ENCODE peak calls at places on chromosomes 3 and 15, in ten cellular contexts. One of them, this sample, is unnamed. For H3K36me3, the result is how much of the 10 kb centered on the place peaks cover.

GRCh38 chr15:74253276-74253921 is 17.3 kb downstream of the CCDC33 start:
- DNase-seq in heart right ventricle: no peak
- DNase-seq in bronchial epithelial cell: peak
- DNase-seq in psoas muscle: no peak
- DNase-seq in transverse colon: no peak
- DNase-seq in heart left ventricle: no peak
- DNase-seq in neuronal stem cell: no peak
- DNase-seq in stomach: no peak
- DNase-seq in thoracic aorta: no peak
- DNase-seq in neural progenitor cell: no peak
- DNase-seq in this sample: no peak

GRCh38 chr15:60526127-60526616 is 47.2 kb upstream of the ICE2 start:
- DNase-seq in heart right ventricle: peak
- DNase-seq in bronchial epithelial cell: peak
- DNase-seq in psoas muscle: peak
- DNase-seq in transverse colon: no peak
- DNase-seq in heart left ventricle: peak
- DNase-seq in neuronal stem cell: no peak
- DNase-seq in stomach: peak
- DNase-seq in thoracic aorta: no peak
- DNase-seq in neural progenitor cell: no peak
- DNase-seq in this sample: no peak

GRCh38 chr3:11211531-11212300 is 57.4 kb downstream of the HRH1 start:
- DNase-seq in heart right ventricle: no peak
- DNase-seq in bronchial epithelial cell: no peak
- DNase-seq in psoas muscle: no peak
- DNase-seq in transverse colon: no peak
- DNase-seq in heart left ventricle: no peak
- DNase-seq in neuronal stem cell: no peak
- DNase-seq in stomach: peak
- DNase-seq in thoracic aorta: no peak
- DNase-seq in neural progenitor cell: peak
- DNase-seq in this sample: peak

GRCh38 chr3:154161806-154162205 is 40.6 kb downstream of the ARHGEF26 start:
- DNase-seq in heart right ventricle: no peak
- DNase-seq in bronchial epithelial cell: peak
- DNase-seq in psoas muscle: no peak
- DNase-seq in transverse colon: no peak
- DNase-seq in heart left ventricle: no peak
- DNase-seq in neuronal stem cell: no peak
- DNase-seq in stomach: no peak
- DNase-seq in thoracic aorta: no peak
- DNase-seq in neural progenitor cell: no peak
- DNase-seq in this sample: no peak

GRCh38 chr3:197103766-197104165 is 74.1 kb upstream of the MELTF start:
- DNase-seq in heart right ventricle: no peak
- DNase-seq in bronchial epithelial cell: no peak
- DNase-seq in psoas muscle: no peak
- DNase-seq in transverse colon: no peak
- DNase-seq in heart left ventricle: no peak
- DNase-seq in neuronal stem cell: no peak
- DNase-seq in stomach: no peak
- DNase-seq in thoracic aorta: no peak
- DNase-seq in neural progenitor cell: no peak
- DNase-seq in this sample: no peak

GRCh38 chr3:14768881-14769280 is 49.9 kb upstream of the FGD5 start:
- DNase-seq in heart right ventricle: no peak
- DNase-seq in bronchial epithelial cell: no peak
- DNase-seq in psoas muscle: no peak
- DNase-seq in transverse colon: no peak
- DNase-seq in heart left ventricle: no peak
- DNase-seq in neuronal stem cell: no peak
- DNase-seq in stomach: no peak
- DNase-seq in thoracic aorta: no peak
- DNase-seq in neural progenitor cell: no peak
- DNase-seq in this sample: no peak

GRCh38 chr3:9149566-9149965 is 99.9 kb downstream of the SRGAP3 start:
- DNase-seq in heart right ventricle: no peak
- DNase-seq in bronchial epithelial cell: peak
- DNase-seq in psoas muscle: no peak
- DNase-seq in transverse colon: no peak
- DNase-seq in heart left ventricle: no peak
- DNase-seq in neuronal stem cell: no peak
- DNase-seq in stomach: peak
- DNase-seq in thoracic aorta: no peak
- DNase-seq in neural progenitor cell: no peak
- DNase-seq in this sample: no peak

GRCh38 chr15:34584321-34584668 is 844 bp upstream of the GOLGA8B start:
- DNase-seq in heart right ventricle: no peak
- DNase-seq in bronchial epithelial cell: no peak
- DNase-seq in psoas muscle: no peak
- DNase-seq in transverse colon: no peak
- DNase-seq in heart left ventricle: no peak
- DNase-seq in neuronal stem cell: peak
- DNase-seq in stomach: no peak
- DNase-seq in thoracic aorta: no peak
- DNase-seq in neural progenitor cell: peak
- DNase-seq in this sample: no peak

GRCh38 chr3:72102057-72102711 is 317.2 kb upstream of the PROK2 start:
- DNase-seq in heart right ventricle: no peak
- DNase-seq in bronchial epithelial cell: no peak
- DNase-seq in psoas muscle: no peak
- DNase-seq in transverse colon: no peak
- DNase-seq in heart left ventricle: no peak
- DNase-seq in neuronal stem cell: no peak
- DNase-seq in stomach: no peak
- DNase-seq in thoracic aorta: no peak
- DNase-seq in neural progenitor cell: no peak
- DNase-seq in this sample: no peak

GRCh38 chr3:120410541-120410940 is 40.3 kb downstream of the FSTL1 start:
- DNase-seq in heart right ventricle: no peak
- DNase-seq in bronchial epithelial cell: no peak
- DNase-seq in psoas muscle: no peak
- DNase-seq in transverse colon: no peak
- DNase-seq in heart left ventricle: no peak
- DNase-seq in neuronal stem cell: no peak
- DNase-seq in stomach: no peak
- DNase-seq in thoracic aorta: no peak
- DNase-seq in neural progenitor cell: no peak
- DNase-seq in this sample: no peak

GRCh38 chr15:34514251-34514760 is 69.1 kb downstream of the GOLGA8B start:
- DNase-seq in heart right ventricle: peak
- DNase-seq in bronchial epithelial cell: no peak
- DNase-seq in psoas muscle: peak
- DNase-seq in transverse colon: peak
- DNase-seq in heart left ventricle: peak
- DNase-seq in neuronal stem cell: no peak
- DNase-seq in stomach: no peak
- DNase-seq in thoracic aorta: no peak
- DNase-seq in neural progenitor cell: peak
- DNase-seq in this sample: peak

GRCh38 chr15:22979069-22979698 is 984 bp downstream of the CYFIP1 start:
- DNase-seq in heart right ventricle: peak
- DNase-seq in bronchial epithelial cell: peak
- DNase-seq in psoas muscle: peak
- DNase-seq in transverse colon: peak
- DNase-seq in heart left ventricle: peak
- DNase-seq in neuronal stem cell: peak
- DNase-seq in stomach: peak
- DNase-seq in thoracic aorta: no peak
- DNase-seq in neural progenitor cell: peak
- DNase-seq in this sample: peak

GRCh38 chr3:122691195-122691594 is 10.6 kb downstream of the PARP14 start:
- DNase-seq in heart right ventricle: no peak
- DNase-seq in bronchial epithelial cell: peak
- DNase-seq in psoas muscle: no peak
- DNase-seq in transverse colon: no peak
- DNase-seq in heart left ventricle: no peak
- DNase-seq in neuronal stem cell: no peak
- DNase-seq in stomach: peak
- DNase-seq in thoracic aorta: no peak
- DNase-seq in neural progenitor cell: no peak
- DNase-seq in this sample: peak

GRCh38 chr15:96115642-96116041 is 214.9 kb upstream of the NR2F2 start:
- DNase-seq in heart right ventricle: no peak
- DNase-seq in bronchial epithelial cell: peak
- DNase-seq in psoas muscle: no peak
- DNase-seq in transverse colon: no peak
- DNase-seq in heart left ventricle: no peak
- DNase-seq in neuronal stem cell: no peak
- DNase-seq in stomach: no peak
- DNase-seq in thoracic aorta: no peak
- DNase-seq in neural progenitor cell: no peak
- DNase-seq in this sample: no peak

GRCh38 chr15:27059610-27060202 is 88.7 kb downstream of the GABRG3 start:
- DNase-seq in heart right ventricle: no peak
- DNase-seq in bronchial epithelial cell: peak
- DNase-seq in psoas muscle: no peak
- DNase-seq in transverse colon: no peak
- DNase-seq in heart left ventricle: no peak
- DNase-seq in neuronal stem cell: peak
- DNase-seq in stomach: no peak
- DNase-seq in thoracic aorta: no peak
- DNase-seq in neural progenitor cell: peak
- DNase-seq in this sample: peak

GRCh38 chr3:20225769-20226168 is 39.8 kb upstream of the SGO1 start:
- DNase-seq in heart right ventricle: no peak
- DNase-seq in bronchial epithelial cell: peak
- DNase-seq in psoas muscle: no peak
- DNase-seq in transverse colon: no peak
- DNase-seq in heart left ventricle: no peak
- DNase-seq in neuronal stem cell: peak
- DNase-seq in stomach: no peak
- DNase-seq in thoracic aorta: no peak
- DNase-seq in neural progenitor cell: peak
- DNase-seq in this sample: no peak

GRCh38 chr3:67655364-67656121 is 1.1 kb upstream of the SUCLG2 start:
- DNase-seq in heart right ventricle: peak
- DNase-seq in bronchial epithelial cell: no peak
- DNase-seq in psoas muscle: peak
- DNase-seq in transverse colon: peak
- DNase-seq in heart left ventricle: no peak
- DNase-seq in neuronal stem cell: no peak
- DNase-seq in stomach: peak
- DNase-seq in thoracic aorta: no peak
- DNase-seq in neural progenitor cell: no peak
- DNase-seq in this sample: no peak

GRCh38 chr3:72258786-72259185 is 473.8 kb upstream of the PROK2 start:
- DNase-seq in heart right ventricle: no peak
- DNase-seq in bronchial epithelial cell: no peak
- DNase-seq in psoas muscle: no peak
- DNase-seq in transverse colon: no peak
- DNase-seq in heart left ventricle: peak
- DNase-seq in neuronal stem cell: no peak
- DNase-seq in stomach: no peak
- DNase-seq in thoracic aorta: no peak
- DNase-seq in neural progenitor cell: no peak
- DNase-seq in this sample: no peak

GRCh38 chr3:78757734-78758133 is 1010.1 kb downstream of the ROBO1 start:
- DNase-seq in heart right ventricle: no peak
- DNase-seq in bronchial epithelial cell: no peak
- DNase-seq in psoas muscle: no peak
- DNase-seq in transverse colon: no peak
- DNase-seq in heart left ventricle: no peak
- DNase-seq in neuronal stem cell: no peak
- DNase-seq in stomach: no peak
- DNase-seq in thoracic aorta: no peak
- DNase-seq in neural progenitor cell: no peak
- DNase-seq in this sample: no peak

GRCh38 chr3:186628756-186629155 is 11.4 kb upstream of the FETUB start:
- DNase-seq in heart right ventricle: no peak
- DNase-seq in bronchial epithelial cell: no peak
- DNase-seq in psoas muscle: no peak
- DNase-seq in transverse colon: no peak
- DNase-seq in heart left ventricle: no peak
- DNase-seq in neuronal stem cell: no peak
- DNase-seq in stomach: no peak
- DNase-seq in thoracic aorta: no peak
- DNase-seq in neural progenitor cell: no peak
- DNase-seq in this sample: no peak

GRCh38 chr3:136186330-136186729 is 9.8 kb downstream of the MSL2 start:
- DNase-seq in heart right ventricle: no peak
- DNase-seq in bronchial epithelial cell: peak
- DNase-seq in psoas muscle: no peak
- DNase-seq in transverse colon: peak
- DNase-seq in heart left ventricle: no peak
- DNase-seq in neuronal stem cell: no peak
- DNase-seq in stomach: peak
- DNase-seq in thoracic aorta: no peak
- DNase-seq in neural progenitor cell: no peak
- DNase-seq in this sample: peak

GRCh38 chr15:75647370-75648155 is at the start of gene SNX33:
- DNase-seq in heart right ventricle: peak
- DNase-seq in bronchial epithelial cell: peak
- DNase-seq in psoas muscle: peak
- DNase-seq in transverse colon: peak
- DNase-seq in heart left ventricle: peak
- DNase-seq in neuronal stem cell: peak
- DNase-seq in stomach: peak
- DNase-seq in thoracic aorta: no peak
- DNase-seq in neural progenitor cell: peak
- DNase-seq in this sample: peak
- H3K4me3 ChIP-seq in heart right ventricle: peak
- H3K4me3 ChIP-seq in bronchial epithelial cell: peak
- H3K4me3 ChIP-seq in psoas muscle: peak
- H3K4me3 ChIP-seq in transverse colon: peak
- H3K4me3 ChIP-seq in heart left ventricle: peak
- H3K4me3 ChIP-seq in neuronal stem cell: peak
- H3K4me3 ChIP-seq in stomach: peak
- H3K4me3 ChIP-seq in thoracic aorta: peak
- H3K4me3 ChIP-seq in neural progenitor cell: peak
- H3K4me3 ChIP-seq in this sample: peak

GRCh38 chr15:64412216-64412615 is 24.6 kb downstream of the TRIP4 start:
- DNase-seq in heart right ventricle: no peak
- DNase-seq in bronchial epithelial cell: peak
- DNase-seq in psoas muscle: no peak
- DNase-seq in transverse colon: no peak
- DNase-seq in heart left ventricle: no peak
- DNase-seq in neuronal stem cell: no peak
- DNase-seq in stomach: no peak
- DNase-seq in thoracic aorta: no peak
- DNase-seq in neural progenitor cell: no peak
- DNase-seq in this sample: no peak
- H3K36me3 ChIP-seq in heart right ventricle: half or more
- H3K36me3 ChIP-seq in bronchial epithelial cell: under half
- H3K36me3 ChIP-seq in psoas muscle: under half
- H3K36me3 ChIP-seq in transverse colon: under half
- H3K36me3 ChIP-seq in heart left ventricle: half or more
- H3K36me3 ChIP-seq in neuronal stem cell: under half
- H3K36me3 ChIP-seq in stomach: half or more
- H3K36me3 ChIP-seq in thoracic aorta: under half
- H3K36me3 ChIP-seq in neural progenitor cell: under half
- H3K36me3 ChIP-seq in this sample: under half

GRCh38 chr3:69199942-69200341 is 77.5 kb upstream of the LMOD3 start:
- DNase-seq in heart right ventricle: no peak
- DNase-seq in bronchial epithelial cell: no peak
- DNase-seq in psoas muscle: no peak
- DNase-seq in transverse colon: no peak
- DNase-seq in heart left ventricle: no peak
- DNase-seq in neuronal stem cell: no peak
- DNase-seq in stomach: no peak
- DNase-seq in thoracic aorta: no peak
- DNase-seq in neural progenitor cell: no peak
- DNase-seq in this sample: no peak
- H3K4me3 ChIP-seq in heart right ventricle: peak
- H3K4me3 ChIP-seq in bronchial epithelial cell: peak
- H3K4me3 ChIP-seq in psoas muscle: peak
- H3K4me3 ChIP-seq in transverse colon: peak
- H3K4me3 ChIP-seq in heart left ventricle: peak
- H3K4me3 ChIP-seq in neuronal stem cell: no peak
- H3K4me3 ChIP-seq in stomach: peak
- H3K4me3 ChIP-seq in thoracic aorta: peak
- H3K4me3 ChIP-seq in neural progenitor cell: no peak
- H3K4me3 ChIP-seq in this sample: no peak

GRCh38 chr3:133610031-133610430 is 36.5 kb downstream of the CDV3 start:
- DNase-seq in heart right ventricle: no peak
- DNase-seq in bronchial epithelial cell: no peak
- DNase-seq in psoas muscle: no peak
- DNase-seq in transverse colon: no peak
- DNase-seq in heart left ventricle: no peak
- DNase-seq in neuronal stem cell: no peak
- DNase-seq in stomach: no peak
- DNase-seq in thoracic aorta: no peak
- DNase-seq in neural progenitor cell: no peak
- DNase-seq in this sample: no peak
- H3K36me3 ChIP-seq in heart right ventricle: half or more
- H3K36me3 ChIP-seq in bronchial epithelial cell: under half
- H3K36me3 ChIP-seq in psoas muscle: under half
- H3K36me3 ChIP-seq in transverse colon: under half
- H3K36me3 ChIP-seq in heart left ventricle: half or more
- H3K36me3 ChIP-seq in neuronal stem cell: under half
- H3K36me3 ChIP-seq in stomach: half or more
- H3K36me3 ChIP-seq in thoracic aorta: under half
- H3K36me3 ChIP-seq in neural progenitor cell: under half
- H3K36me3 ChIP-seq in this sample: half or more